ENCODE peak calls at places on chromosomes 5 and 9, in four cellular contexts. O is ovary, S is endothelial cell, J is HFFc6. V is an unnamed sample.

GRCh38 chr5:181100121-181101015 is 30.6 kb downstream of the OR2V1 start:
- DNase-seq in O (no peak), S (no peak), J (no peak), V (peak)

GRCh38 chr9:93122721-93123221 is 11.3 kb downstream of the NINJ1 start:
- DNase-seq in O (peak), S (peak), J (no peak), V (no peak)

GRCh38 chr5:126107381-126107780 is 315.8 kb upstream of the GRAMD2B start:
- DNase-seq in O (no peak), S (no peak), J (no peak), V (no peak)

GRCh38 chr5:76801159-76801802 is 17.5 kb upstream of the F2RL1 start:
- DNase-seq in O (no peak), S (no peak), J (peak), V (peak)

GRCh38 chr5:10445352-10445751 is 3.7 kb downstream of the ROPN1L start:
- DNase-seq in O (no peak), S (no peak), J (no peak), V (no peak)

GRCh38 chr5:172640822-172641358 is at the start of gene NEURL1B:
- DNase-seq in O (peak), S (peak), J (peak), V (peak)

GRCh38 chr5:154145268-154145667 is 45.3 kb upstream of the GALNT10 start:
- DNase-seq in O (no peak), S (no peak), J (no peak), V (no peak)

GRCh38 chr5:54785729-54786548 is 199.5 kb downstream of the ESM1 start:
- DNase-seq in O (no peak), S (no peak), J (no peak), V (peak)

GRCh38 chr9:129644902-129645301 is 3.0 kb upstream of the ASB6 start:
- DNase-seq in O (no peak), S (no peak), J (no peak), V (no peak)

GRCh38 chr9:113524460-113524859 is 60.9 kb downstream of the RGS3 start:
- DNase-seq in O (no peak), S (no peak), J (no peak), V (no peak)

GRCh38 chr9:82601272-82601835 is 461.6 kb downstream of the RASEF start:
- DNase-seq in O (no peak), S (no peak), J (no peak), V (peak)

GRCh38 chr5:1206521-1207412 is 5.4 kb downstream of the SLC6A19 start:
- DNase-seq in O (no peak), S (no peak), J (no peak), V (no peak)

GRCh38 chr5:170357853-170358497 is 31.2 kb downstream of the KCNMB1 start:
- DNase-seq in O (peak), S (no peak), J (no peak), V (no peak)

GRCh38 chr5:170449232-170449631 is 54.6 kb upstream of the KCNIP1 start:
- DNase-seq in O (no peak), S (no peak), J (no peak), V (no peak)

GRCh38 chr5:128290152-128290858 is 206.7 kb downstream of the SLC12A2 start:
- DNase-seq in O (no peak), S (no peak), J (peak), V (no peak)

GRCh38 chr5:91024727-91025126 is 358.4 kb downstream of the ARRDC3 start:
- DNase-seq in O (no peak), S (no peak), J (no peak), V (no peak)

GRCh38 chr9:107708786-107709185 is 219.2 kb upstream of the KLF4 start:
- DNase-seq in O (no peak), S (no peak), J (no peak), V (no peak)

GRCh38 chr9:127741831-127742434 is 6.8 kb upstream of the TOR2A start:
- DNase-seq in O (peak), S (peak), J (peak), V (peak)

GRCh38 chr5:175465282-175465681 is 13.1 kb upstream of the SFXN1 start:
- DNase-seq in O (no peak), S (no peak), J (no peak), V (no peak)

GRCh38 chr9:18296702-18297531 is 177.0 kb upstream of the ADAMTSL1 start:
- DNase-seq in O (no peak), S (no peak), J (peak), V (peak)

GRCh38 chr9:101354143-101354764 is 30.6 kb downstream of the BAAT start:
- DNase-seq in O (no peak), S (no peak), J (no peak), V (no peak)

GRCh38 chr9:114027901-114028465 is 50.1 kb downstream of the AMBP start:
- DNase-seq in O (no peak), S (no peak), J (no peak), V (no peak)

GRCh38 chr9:69801994-69802393 is 18.6 kb upstream of the CFAP95 start:
- DNase-seq in O (no peak), S (no peak), J (peak), V (peak)

GRCh38 chr5:132385321-132386105 is 16.0 kb downstream of the SLC22A5 start:
- DNase-seq in O (no peak), S (peak), J (peak), V (peak)

GRCh38 chr5:150672237-150672883 is 11.3 kb downstream of the MYOZ3 start:
- DNase-seq in O (no peak), S (peak), J (no peak), V (no peak)

GRCh38 chr5:34655354-34655991 is 655 bp upstream of the RAI14 start:
- DNase-seq in O (peak), S (peak), J (peak), V (peak)

GRCh38 chr5:143920772-143921171 is 108.8 kb downstream of the HMHB1 start:
- DNase-seq in O (no peak), S (no peak), J (peak), V (peak)

GRCh38 chr5:67974054-67974453 is 241.5 kb upstream of the PIK3R1 start:
- DNase-seq in O (no peak), S (no peak), J (no peak), V (no peak)

GRCh38 chr9:122780026-122780425 is 8.7 kb upstream of the OR5C1 start:
- DNase-seq in O (no peak), S (no peak), J (no peak), V (no peak)

GRCh38 chr5:178201221-178201926 is 3.0 kb upstream of the HNRNPAB start:
- DNase-seq in O (no peak), S (no peak), J (peak), V (no peak)